ENCODE peak calls at places on chromosomes 2 and 18, in seven cellular contexts. Z, P, U, C, J, L and A are unnamed samples.

GRCh38 chr2:102049756-102050443 is 58.1 kb downstream of the IL1R2 start:
- DNase-seq in Z (no peak), P (no peak), U (no peak), C (peak; percentile 69), J (no peak), L (peak; percentile 83), A (peak; percentile 80)

GRCh38 chr2:12774381-12774780 is 57.6 kb downstream of the TRIB2 start:
- DNase-seq in Z (no peak), P (no peak), U (no peak), C (no peak), J (no peak), L (no peak), A (no peak)

GRCh38 chr2:150911766-150912280 is 349.8 kb downstream of the RBM43 start:
- DNase-seq in Z (peak; percentile 18), P (no peak), U (no peak), C (peak; percentile 85), J (peak; percentile 73), L (peak; percentile 11), A (peak; percentile 94)

GRCh38 chr2:20148841-20149702 is 75.9 kb downstream of the SDC1 start:
- DNase-seq in Z (no peak), P (no peak), U (no peak), C (peak; percentile 69), J (no peak), L (no peak), A (peak; percentile 74)

GRCh38 chr2:70827388-70827787 is 7.0 kb upstream of the CLEC4F start:
- DNase-seq in Z (no peak), P (no peak), U (no peak), C (no peak), J (no peak), L (no peak), A (no peak)

GRCh38 chr18:50663626-50664441 is 103.9 kb downstream of the MAPK4 start:
- DNase-seq in Z (no peak), P (no peak), U (no peak), C (no peak), J (no peak), L (no peak), A (no peak)

GRCh38 chr18:66813138-66813537 is 209.2 kb upstream of the CDH19 start:
- DNase-seq in Z (no peak), P (no peak), U (no peak), C (no peak), J (no peak), L (no peak), A (no peak)

GRCh38 chr18:50814387-50814786 is 5.4 kb downstream of the MRO start:
- DNase-seq in Z (no peak), P (no peak), U (no peak), C (no peak), J (no peak), L (no peak), A (no peak)

GRCh38 chr2:112121682-112122254 is 16.4 kb upstream of the FBLN7 start:
- DNase-seq in Z (no peak), P (no peak), U (no peak), C (peak; percentile 58), J (no peak), L (no peak), A (peak; percentile 71)

GRCh38 chr2:199738723-199739412 is 112.1 kb downstream of the FTCDNL1 start:
- DNase-seq in Z (no peak), P (no peak), U (no peak), C (peak; percentile 92), J (no peak), L (peak; percentile 17), A (peak; percentile 75)

GRCh38 chr2:171811229-171811628 is 82.8 kb downstream of the SLC25A12 start:
- DNase-seq in Z (no peak), P (no peak), U (no peak), C (peak; percentile 14), J (no peak), L (no peak), A (peak; percentile 56)

GRCh38 chr2:239830718-239831271 is 194.3 kb downstream of the NDUFA10 start:
- DNase-seq in Z (no peak), P (no peak), U (no peak), C (no peak), J (peak; percentile 8), L (peak; percentile 3), A (no peak)

GRCh38 chr2:203693242-203693879 is 13.1 kb upstream of the CD28 start:
- DNase-seq in Z (no peak), P (no peak), U (no peak), C (no peak), J (no peak), L (no peak), A (no peak)

GRCh38 chr2:70686577-70687460 is 81.2 kb downstream of the ADD2 start:
- DNase-seq in Z (peak; percentile 30), P (peak; percentile 51), U (no peak), C (peak; percentile 54), J (no peak), L (no peak), A (peak; percentile 90)

GRCh38 chr2:64426191-64426952 is 27.6 kb upstream of the LGALSL start:
- DNase-seq in Z (no peak), P (no peak), U (no peak), C (peak; percentile 61), J (no peak), L (no peak), A (peak; percentile 7)

GRCh38 chr2:236219411-236219810 is 44.8 kb downstream of the ASB18 start:
- DNase-seq in Z (no peak), P (no peak), U (no peak), C (no peak), J (no peak), L (no peak), A (no peak)

GRCh38 chr2:240595381-240596079 is 9.0 kb downstream of the CAPN10 start:
- DNase-seq in Z (no peak), P (peak; percentile 17), U (peak; percentile 46), C (peak; percentile 14), J (peak; percentile 14), L (no peak), A (peak; percentile 31)

GRCh38 chr2:39593439-39594393 is 72.0 kb upstream of the TMEM178A start:
- DNase-seq in Z (no peak), P (peak; percentile 15), U (no peak), C (peak; percentile 77), J (no peak), L (peak; percentile 39), A (peak; percentile 86)

GRCh38 chr2:222797308-222797707 is 63.5 kb upstream of the ACSL3 start:
- DNase-seq in Z (no peak), P (no peak), U (no peak), C (peak; percentile 25), J (no peak), L (no peak), A (peak; percentile 61)

GRCh38 chr2:43455735-43456642 is 139.8 kb downstream of the THADA start:
- DNase-seq in Z (no peak), P (no peak), U (no peak), C (peak; percentile 91), J (no peak), L (no peak), A (peak; percentile 60)

GRCh38 chr18:28504100-28504499 is 327.2 kb upstream of the CDH2 start:
- DNase-seq in Z (no peak), P (no peak), U (no peak), C (no peak), J (no peak), L (no peak), A (peak; percentile 28)

GRCh38 chr2:181178130-181178529 is 197.7 kb downstream of the UBE2E3 start:
- DNase-seq in Z (no peak), P (no peak), U (no peak), C (no peak), J (no peak), L (no peak), A (no peak)

GRCh38 chr2:35454966-35455638 is 900.5 kb upstream of the CRIM1 start:
- DNase-seq in Z (no peak), P (peak; percentile 31), U (no peak), C (peak; percentile 54), J (no peak), L (no peak), A (peak; percentile 4)

GRCh38 chr18:35386600-35387366 is 9.6 kb upstream of the ZNF396 start:
- DNase-seq in Z (peak; percentile 14), P (peak; percentile 36), U (peak; percentile 76), C (peak; percentile 82), J (peak; percentile 28), L (peak; percentile 52), A (peak; percentile 86)

GRCh38 chr2:128315829-128316776 is 2.6 kb downstream of the HS6ST1 start:
- DNase-seq in Z (peak; percentile 12), P (no peak), U (peak; percentile 41), C (peak; percentile 80), J (no peak), L (peak; percentile 10), A (peak; percentile 55)
- H3K4me1 ChIP-seq in Z (peaks cover 14% of the 10 kb centered on the region), P (peaks cover 35% of the 10 kb centered on the region), U (peaks cover 21% of the 10 kb centered on the region), C (peaks cover 38% of the 10 kb centered on the region), J (peaks cover 4% of the 10 kb centered on the region), L (no peaks in the 10 kb centered on the region), A (peaks cover 10% of the 10 kb centered on the region)

GRCh38 chr2:15651367-15651727 is 59.7 kb downstream of the DDX1 start:
- DNase-seq in Z (no peak), P (no peak), U (no peak), C (no peak), J (no peak), L (no peak), A (no peak)
- H3K4me1 ChIP-seq in Z (no peaks in the 10 kb centered on the region), P (no peaks in the 10 kb centered on the region), U (no peaks in the 10 kb centered on the region), C (peaks cover 12% of the 10 kb centered on the region), J (no peaks in the 10 kb centered on the region), L (no peaks in the 10 kb centered on the region), A (no peaks in the 10 kb centered on the region)

DNA sequence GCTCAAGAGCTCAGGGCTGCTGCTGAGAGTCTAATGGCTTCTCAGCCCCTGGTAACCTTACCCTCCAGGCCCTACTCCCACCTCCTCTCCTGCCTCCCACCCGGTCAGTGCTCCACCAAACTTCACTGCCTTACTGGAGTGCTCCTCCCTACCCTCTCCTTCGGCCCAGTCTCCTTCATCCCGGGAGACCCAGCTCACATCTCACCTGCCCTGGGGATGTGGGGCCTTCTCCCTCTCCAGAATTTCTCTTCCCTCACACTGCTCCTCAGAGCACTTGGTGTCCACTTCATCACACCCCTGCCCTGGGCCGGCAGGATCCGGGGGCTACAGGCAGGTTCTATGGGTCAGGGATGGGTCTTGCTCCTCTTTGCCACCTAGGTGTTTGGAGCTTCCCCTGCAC is 21.6 kb downstream of the PTPN18 start:
- DNase-seq in Z (no peak), P (no peak), U (no peak), C (no peak), J (no peak), L (no peak), A (no peak)
- H3K4me1 ChIP-seq in Z (peaks cover 3% of the 10 kb centered on the region), P (peaks cover 3% of the 10 kb centered on the region), U (peaks cover 30% of the 10 kb centered on the region), C (peaks cover 17% of the 10 kb centered on the region), J (peaks cover 10% of the 10 kb centered on the region), L (no peaks in the 10 kb centered on the region), A (peaks cover 19% of the 10 kb centered on the region)

DNA sequence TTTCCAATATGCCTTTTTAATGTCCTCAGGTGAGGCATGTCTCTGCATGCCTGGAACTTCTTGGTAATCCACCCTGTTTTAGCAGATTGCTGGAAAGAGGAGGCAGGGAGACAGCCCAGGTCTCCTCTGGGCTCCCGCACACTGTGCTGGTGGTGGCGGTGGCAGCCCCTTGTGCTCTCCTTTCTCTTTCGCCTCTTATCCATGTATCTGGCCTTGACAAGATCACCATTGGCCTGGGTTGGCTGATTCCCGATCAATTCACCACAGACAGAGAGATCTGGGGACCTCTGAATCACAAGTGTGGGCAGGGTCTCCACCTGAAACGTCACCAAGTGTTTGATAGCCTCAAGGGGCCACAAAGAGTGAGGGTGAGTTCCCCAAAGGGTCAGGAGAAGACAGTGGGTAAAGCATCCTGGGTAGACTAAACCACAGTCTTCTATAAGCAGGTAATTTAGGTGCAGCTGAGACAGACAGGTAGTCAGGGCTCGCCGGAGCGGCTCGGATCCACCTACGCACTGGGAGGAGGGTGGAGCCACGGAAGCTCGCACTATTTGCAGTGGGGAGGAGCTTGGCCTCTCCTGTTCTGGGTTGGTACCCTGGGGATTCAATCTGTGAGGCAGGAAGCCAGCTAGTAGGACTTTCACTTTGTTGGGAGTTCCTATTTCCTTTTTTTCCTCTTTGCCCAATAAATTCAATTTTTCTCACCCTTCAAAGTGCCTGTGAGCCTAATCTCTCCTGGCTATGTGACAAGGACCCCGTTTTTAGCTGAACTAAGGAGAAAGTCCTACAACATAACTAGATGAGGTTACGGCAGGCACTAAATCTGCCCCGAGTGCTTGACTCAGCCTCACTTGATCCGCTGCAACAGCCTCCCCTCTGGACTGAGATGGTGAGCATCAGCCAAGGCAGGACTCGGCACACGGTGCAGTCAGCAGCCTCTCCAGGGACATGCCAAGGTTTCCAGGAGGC is 57.6 kb downstream of the SLC4A3 start:
- DNase-seq in Z (peak; percentile 44), P (no peak), U (no peak), C (peak; percentile 51), J (peak; percentile 72), L (peak; percentile 89), A (peak; percentile 88)
- H3K4me1 ChIP-seq in Z (no peaks in the 10 kb centered on the region), P (peaks cover 8% of the 10 kb centered on the region), U (peaks cover 4% of the 10 kb centered on the region), C (peaks cover 17% of the 10 kb centered on the region), J (no peaks in the 10 kb centered on the region), L (no peaks in the 10 kb centered on the region), A (peaks cover 3% of the 10 kb centered on the region)